ENCODE peak calls at places on chromosomes 1 and 21, in five cellular contexts. One of them, this sample, is unnamed.

GRCh38 chr1:155011004-155011416 is 8.4 kb downstream of the ZBTB7B start:
- DNase-seq in NCI-H69: no peak
- DNase-seq in tibial artery: peak
- DNase-seq in NCI-H2029: no peak
- DNase-seq in astrocyte: no peak
- DNase-seq in this sample: no peak

GRCh38 chr1:200245492-200245891 is 164.3 kb downstream of the ZNF281 start:
- DNase-seq in NCI-H69: peak
- DNase-seq in tibial artery: no peak
- DNase-seq in NCI-H2029: no peak
- DNase-seq in astrocyte: no peak
- DNase-seq in this sample: no peak

GRCh38 chr1:39178541-39179431 is 25.7 kb upstream of the MACF1 start:
- DNase-seq in NCI-H69: no peak
- DNase-seq in tibial artery: no peak
- DNase-seq in NCI-H2029: no peak
- DNase-seq in astrocyte: peak
- DNase-seq in this sample: no peak

GRCh38 chr1:94345148-94345721 is 73.0 kb upstream of the ABCD3 start:
- DNase-seq in NCI-H69: no peak
- DNase-seq in tibial artery: no peak
- DNase-seq in NCI-H2029: no peak
- DNase-seq in astrocyte: no peak
- DNase-seq in this sample: no peak

GRCh38 chr1:178379807-178380206 is 117.0 kb downstream of the CLEC20A start:
- DNase-seq in NCI-H69: no peak
- DNase-seq in tibial artery: no peak
- DNase-seq in NCI-H2029: no peak
- DNase-seq in astrocyte: no peak
- DNase-seq in this sample: no peak

GRCh38 chr1:161781995-161782394 is 15.9 kb downstream of the ATF6 start:
- DNase-seq in NCI-H69: no peak
- DNase-seq in tibial artery: no peak
- DNase-seq in NCI-H2029: no peak
- DNase-seq in astrocyte: peak
- DNase-seq in this sample: no peak

GRCh38 chr1:56590520-56591011 is 11.2 kb upstream of the PLPP3 start:
- DNase-seq in NCI-H69: no peak
- DNase-seq in tibial artery: no peak
- DNase-seq in NCI-H2029: no peak
- DNase-seq in astrocyte: peak
- DNase-seq in this sample: no peak

GRCh38 chr1:116152950-116153691 is 41.9 kb downstream of the MAB21L3 start:
- DNase-seq in NCI-H69: no peak
- DNase-seq in tibial artery: no peak
- DNase-seq in NCI-H2029: no peak
- DNase-seq in astrocyte: no peak
- DNase-seq in this sample: no peak

GRCh38 chr1:236403905-236404696 is 10.0 kb downstream of the EDARADD start:
- DNase-seq in NCI-H69: peak
- DNase-seq in tibial artery: no peak
- DNase-seq in NCI-H2029: no peak
- DNase-seq in astrocyte: no peak
- DNase-seq in this sample: no peak

GRCh38 chr1:19926296-19927129 is 3.1 kb upstream of the PLA2G2E start:
- DNase-seq in NCI-H69: peak
- DNase-seq in tibial artery: no peak
- DNase-seq in NCI-H2029: no peak
- DNase-seq in astrocyte: no peak
- DNase-seq in this sample: no peak

GRCh38 chr1:167486090-167486824 is 32.1 kb downstream of the CD247 start:
- DNase-seq in NCI-H69: no peak
- DNase-seq in tibial artery: no peak
- DNase-seq in NCI-H2029: no peak
- DNase-seq in astrocyte: no peak
- DNase-seq in this sample: no peak

GRCh38 chr1:207241164-207241934 is 80.1 kb upstream of the CD55 start:
- DNase-seq in NCI-H69: no peak
- DNase-seq in tibial artery: no peak
- DNase-seq in NCI-H2029: no peak
- DNase-seq in astrocyte: no peak
- DNase-seq in this sample: no peak

GRCh38 chr1:153540394-153541361 is at the start of gene S100A5:
- DNase-seq in NCI-H69: peak
- DNase-seq in tibial artery: peak
- DNase-seq in NCI-H2029: no peak
- DNase-seq in astrocyte: peak
- DNase-seq in this sample: no peak

GRCh38 chr21:45208627-45208951 is 79.1 kb downstream of the POFUT2 start:
- DNase-seq in NCI-H69: no peak
- DNase-seq in tibial artery: no peak
- DNase-seq in NCI-H2029: no peak
- DNase-seq in astrocyte: peak
- DNase-seq in this sample: no peak

GRCh38 chr1:61524206-61524605 is 200.7 kb downstream of the TM2D1 start:
- DNase-seq in NCI-H69: no peak
- DNase-seq in tibial artery: no peak
- DNase-seq in NCI-H2029: no peak
- DNase-seq in astrocyte: no peak
- DNase-seq in this sample: no peak

GRCh38 chr1:193211539-193211938 is 25.1 kb upstream of the B3GALT2 start:
- DNase-seq in NCI-H69: no peak
- DNase-seq in tibial artery: no peak
- DNase-seq in NCI-H2029: no peak
- DNase-seq in astrocyte: peak
- DNase-seq in this sample: no peak

GRCh38 chr1:7373251-7373650 is 397.8 kb upstream of the VAMP3 start:
- DNase-seq in NCI-H69: no peak
- DNase-seq in tibial artery: peak
- DNase-seq in NCI-H2029: no peak
- DNase-seq in astrocyte: no peak
- DNase-seq in this sample: no peak

GRCh38 chr1:183092350-183092749 is 69.1 kb downstream of the LAMC1 start:
- DNase-seq in NCI-H69: no peak
- DNase-seq in tibial artery: no peak
- DNase-seq in NCI-H2029: no peak
- DNase-seq in astrocyte: no peak
- DNase-seq in this sample: no peak

GRCh38 chr1:39759436-39759726 is 11.8 kb downstream of the OXCT2 start:
- DNase-seq in NCI-H69: no peak
- DNase-seq in tibial artery: no peak
- DNase-seq in NCI-H2029: no peak
- DNase-seq in astrocyte: no peak
- DNase-seq in this sample: no peak

GRCh38 chr1:114353233-114353632 is 157.8 kb downstream of the TRIM33 start:
- DNase-seq in NCI-H69: peak
- DNase-seq in tibial artery: peak
- DNase-seq in NCI-H2029: peak
- DNase-seq in astrocyte: peak
- DNase-seq in this sample: no peak

GRCh38 chr1:111960971-111961370 is 28.5 kb downstream of the KCND3 start:
- DNase-seq in NCI-H69: peak
- DNase-seq in tibial artery: no peak
- DNase-seq in NCI-H2029: peak
- DNase-seq in astrocyte: no peak
- DNase-seq in this sample: no peak

GRCh38 chr1:59046134-59046533 is 250.8 kb upstream of the FGGY start:
- DNase-seq in NCI-H69: no peak
- DNase-seq in tibial artery: no peak
- DNase-seq in NCI-H2029: no peak
- DNase-seq in astrocyte: peak
- DNase-seq in this sample: no peak

GRCh38 chr1:205317311-205317917 is 4.1 kb downstream of the NUAK2 start:
- DNase-seq in NCI-H69: peak
- DNase-seq in tibial artery: peak
- DNase-seq in NCI-H2029: peak
- DNase-seq in astrocyte: peak
- DNase-seq in this sample: no peak

GRCh38 chr1:172041689-172042088 is 200.4 kb downstream of the DNM3 start:
- DNase-seq in NCI-H69: peak
- DNase-seq in tibial artery: no peak
- DNase-seq in NCI-H2029: no peak
- DNase-seq in astrocyte: peak
- DNase-seq in this sample: no peak

GRCh38 chr1:37544530-37544929 is 9.6 kb downstream of the SNIP1 start:
- DNase-seq in NCI-H69: no peak
- DNase-seq in tibial artery: peak
- DNase-seq in NCI-H2029: no peak
- DNase-seq in astrocyte: no peak
- DNase-seq in this sample: no peak

GRCh38 chr1:48572632-48573258 is 100.7 kb upstream of the SPATA6 start:
- DNase-seq in NCI-H69: peak
- DNase-seq in tibial artery: no peak
- DNase-seq in NCI-H2029: peak
- DNase-seq in astrocyte: peak
- DNase-seq in this sample: peak

GRCh38 chr1:66352783-66353182 is 181.2 kb upstream of the SGIP1 start:
- DNase-seq in NCI-H69: no peak
- DNase-seq in tibial artery: no peak
- DNase-seq in NCI-H2029: no peak
- DNase-seq in astrocyte: no peak
- DNase-seq in this sample: no peak

GRCh38 chr21:46059195-46059594 is 38.7 kb upstream of the COL6A2 start:
- DNase-seq in NCI-H69: no peak
- DNase-seq in tibial artery: peak
- DNase-seq in NCI-H2029: no peak
- DNase-seq in astrocyte: no peak
- DNase-seq in this sample: no peak

GRCh38 chr1:165827199-165828102 is at the start of gene UCK2:
- DNase-seq in NCI-H69: peak
- DNase-seq in tibial artery: peak
- DNase-seq in NCI-H2029: peak
- DNase-seq in astrocyte: peak
- DNase-seq in this sample: peak

GRCh38 chr1:67785847-67786753 is 47.2 kb downstream of the GNG12 start:
- DNase-seq in NCI-H69: no peak
- DNase-seq in tibial artery: no peak
- DNase-seq in NCI-H2029: no peak
- DNase-seq in astrocyte: no peak
- DNase-seq in this sample: no peak